ENCODE peak calls at places on chromosome 13, in four cellular contexts. One of them, this sample, is unnamed.

GRCh38 chr13:84479656-84480055 is 597.4 kb upstream of the SLITRK1 start:
- DNase-seq in nephron progenitor cell: no peak
- DNase-seq in T-helper 2 cell: no peak
- DNase-seq in NCI-H1092: no peak
- DNase-seq in this sample: no peak

GRCh38 chr13:31053896-31054295 is 107.8 kb downstream of the HSPH1 start:
- DNase-seq in nephron progenitor cell: no peak
- DNase-seq in T-helper 2 cell: no peak
- DNase-seq in NCI-H1092: no peak
- DNase-seq in this sample: no peak

GRCh38 chr13:29594310-29594709 is 1.2 kb downstream of the SLC7A1 start:
- DNase-seq in nephron progenitor cell: peak; percentile 23
- DNase-seq in T-helper 2 cell: no peak
- DNase-seq in NCI-H1092: no peak
- DNase-seq in this sample: no peak

GRCh38 chr13:79749985-79750551 is 269.1 kb downstream of the NDFIP2 start:
- DNase-seq in nephron progenitor cell: no peak
- DNase-seq in T-helper 2 cell: no peak
- DNase-seq in NCI-H1092: no peak
- DNase-seq in this sample: no peak

GRCh38 chr13:87676254-87677042 is 5.3 kb downstream of the SLITRK5 start:
- DNase-seq in nephron progenitor cell: no peak
- DNase-seq in T-helper 2 cell: no peak
- DNase-seq in NCI-H1092: no peak
- DNase-seq in this sample: no peak

GRCh38 chr13:91745962-91746361 is 347.5 kb downstream of the GPC5 start:
- DNase-seq in nephron progenitor cell: no peak
- DNase-seq in T-helper 2 cell: no peak
- DNase-seq in NCI-H1092: no peak
- DNase-seq in this sample: no peak

GRCh38 chr13:35470671-35471465 is 5.6 kb downstream of the MAB21L1 start:
- DNase-seq in nephron progenitor cell: peak; percentile 65
- DNase-seq in T-helper 2 cell: no peak
- DNase-seq in NCI-H1092: no peak
- DNase-seq in this sample: no peak

GRCh38 chr13:33744589-33745369 is 73.2 kb upstream of the RFC3 start:
- DNase-seq in nephron progenitor cell: no peak
- DNase-seq in T-helper 2 cell: no peak
- DNase-seq in NCI-H1092: peak; percentile 19
- DNase-seq in this sample: no peak

GRCh38 chr13:113981611-113982295 is 7.9 kb upstream of the C13orf46 start:
- DNase-seq in nephron progenitor cell: no peak
- DNase-seq in T-helper 2 cell: no peak
- DNase-seq in NCI-H1092: no peak
- DNase-seq in this sample: no peak

GRCh38 chr13:58397596-58398387 is 766.2 kb downstream of the PCDH17 start:
- DNase-seq in nephron progenitor cell: no peak
- DNase-seq in T-helper 2 cell: no peak
- DNase-seq in NCI-H1092: no peak
- DNase-seq in this sample: no peak

GRCh38 chr13:94115054-94115453 is 364.4 kb downstream of the DCT start:
- DNase-seq in nephron progenitor cell: no peak
- DNase-seq in T-helper 2 cell: no peak
- DNase-seq in NCI-H1092: no peak
- DNase-seq in this sample: no peak

GRCh38 chr13:76708138-76708537 is 178.1 kb downstream of the KCTD12 start:
- DNase-seq in nephron progenitor cell: no peak
- DNase-seq in T-helper 2 cell: no peak
- DNase-seq in NCI-H1092: no peak
- DNase-seq in this sample: no peak

GRCh38 chr13:32731576-32731975 is 145.3 kb downstream of the PDS5B start:
- DNase-seq in nephron progenitor cell: no peak
- DNase-seq in T-helper 2 cell: no peak
- DNase-seq in NCI-H1092: no peak
- DNase-seq in this sample: no peak

GRCh38 chr13:57865600-57866294 is 234.2 kb downstream of the PCDH17 start:
- DNase-seq in nephron progenitor cell: no peak
- DNase-seq in T-helper 2 cell: no peak
- DNase-seq in NCI-H1092: no peak
- DNase-seq in this sample: no peak

GRCh38 chr13:41064493-41064892 is 3.2 kb downstream of the WBP4 start:
- DNase-seq in nephron progenitor cell: no peak
- DNase-seq in T-helper 2 cell: no peak
- DNase-seq in NCI-H1092: no peak
- DNase-seq in this sample: no peak

GRCh38 chr13:94595006-94595942 is 678 bp downstream of the TGDS start:
- DNase-seq in nephron progenitor cell: peak; percentile 10
- DNase-seq in T-helper 2 cell: no peak
- DNase-seq in NCI-H1092: no peak
- DNase-seq in this sample: no peak

GRCh38 chr13:110137677-110138008 is 169.3 kb downstream of the COL4A1 start:
- DNase-seq in nephron progenitor cell: peak; percentile 39
- DNase-seq in T-helper 2 cell: no peak
- DNase-seq in NCI-H1092: peak; percentile 61
- DNase-seq in this sample: no peak

GRCh38 chr13:32225494-32225931 is 89.7 kb downstream of the ZAR1L start:
- DNase-seq in nephron progenitor cell: no peak
- DNase-seq in T-helper 2 cell: no peak
- DNase-seq in NCI-H1092: no peak
- DNase-seq in this sample: no peak

GRCh38 chr13:113585828-113586355 is 1.3 kb downstream of the TFDP1 start:
- DNase-seq in nephron progenitor cell: no peak
- DNase-seq in T-helper 2 cell: no peak
- DNase-seq in NCI-H1092: no peak
- DNase-seq in this sample: peak; percentile 2

GRCh38 chr13:71634605-71635443 is 232.2 kb downstream of the DACH1 start:
- DNase-seq in nephron progenitor cell: no peak
- DNase-seq in T-helper 2 cell: no peak
- DNase-seq in NCI-H1092: no peak
- DNase-seq in this sample: no peak

GRCh38 chr13:111899714-111900389 is 167.1 kb upstream of the SOX1 start:
- DNase-seq in nephron progenitor cell: no peak
- DNase-seq in T-helper 2 cell: no peak
- DNase-seq in NCI-H1092: peak; percentile 11
- DNase-seq in this sample: no peak

GRCh38 chr13:49836516-49836915 is 44.0 kb upstream of the KPNA3 start:
- DNase-seq in nephron progenitor cell: peak; percentile 20
- DNase-seq in T-helper 2 cell: no peak
- DNase-seq in NCI-H1092: no peak
- DNase-seq in this sample: no peak

GRCh38 chr13:66560189-66560588 is 669.9 kb downstream of the PCDH9 start:
- DNase-seq in nephron progenitor cell: no peak
- DNase-seq in T-helper 2 cell: no peak
- DNase-seq in NCI-H1092: no peak
- DNase-seq in this sample: no peak

GRCh38 chr13:79060216-79060615 is 345.8 kb downstream of the RBM26 start:
- DNase-seq in nephron progenitor cell: no peak
- DNase-seq in T-helper 2 cell: no peak
- DNase-seq in NCI-H1092: no peak
- DNase-seq in this sample: no peak

GRCh38 chr13:55566779-55567178 is 1573.9 kb upstream of the PRR20A start:
- DNase-seq in nephron progenitor cell: no peak
- DNase-seq in T-helper 2 cell: no peak
- DNase-seq in NCI-H1092: no peak
- DNase-seq in this sample: no peak

GRCh38 chr13:110305949-110306339 is 1.0 kb downstream of the COL4A1 start:
- DNase-seq in nephron progenitor cell: no peak
- DNase-seq in T-helper 2 cell: no peak
- DNase-seq in NCI-H1092: no peak
- DNase-seq in this sample: no peak

This sample was measured in T-helper 17 cell.